ENCODE peak calls at places on chromosomes 5 and 9, in ten cellular contexts. G, A, Y, C, K, J, B, Q, W and U are unnamed samples.

GRCh38 chr5:115648072-115648471 is 22.2 kb upstream of the TMED7 start:
- DNase-seq in G (no peak), A (no peak), Y (no peak), C (no peak), K (no peak), J (no peak), B (no peak), Q (no peak), W (no peak), U (no peak)

GRCh38 chr9:129735546-129735945 is 17.3 kb downstream of the PTGES start:
- DNase-seq in G (no peak), A (no peak), Y (no peak), C (no peak), K (no peak), J (no peak), B (no peak), Q (no peak), W (no peak), U (no peak)

GRCh38 chr5:117590944-117591343 is 1016.3 kb upstream of the SEMA6A start:
- DNase-seq in G (peak; percentile 31), A (no peak), Y (no peak), C (no peak), K (no peak), J (no peak), B (no peak), Q (peak; percentile 1), W (no peak), U (peak; percentile 3)

GRCh38 chr5:176644294-176644693 is 3.0 kb upstream of the TSPAN17 start:
- DNase-seq in G (peak; percentile 64), A (no peak), Y (no peak), C (no peak), K (no peak), J (no peak), B (no peak), Q (no peak), W (no peak), U (no peak)

GRCh38 chr9:136943291-136944093 is 1.0 kb downstream of the FBXW5 start:
- DNase-seq in G (peak; percentile 67), A (no peak), Y (no peak), C (no peak), K (no peak), J (peak; percentile 35), B (peak; percentile 21), Q (peak; percentile 85), W (peak; percentile 38), U (peak; percentile 54)

GRCh38 chr5:102678267-102679058 is 76.6 kb upstream of the PAM start:
- DNase-seq in G (no peak), A (no peak), Y (no peak), C (no peak), K (no peak), J (no peak), B (peak; percentile 79), Q (no peak), W (no peak), U (peak; percentile 77)

GRCh38 chr5:17679597-17680187 is 45.4 kb downstream of the TAF11L14 start:
- DNase-seq in G (no peak), A (no peak), Y (no peak), C (no peak), K (no peak), J (no peak), B (peak; percentile 1), Q (no peak), W (no peak), U (peak; percentile 20)

GRCh38 chr5:145633474-145633873 is 201.7 kb downstream of the PRELID2 start:
- DNase-seq in G (no peak), A (no peak), Y (no peak), C (no peak), K (no peak), J (no peak), B (no peak), Q (no peak), W (no peak), U (no peak)

GRCh38 chr9:86713970-86714369 is 233.3 kb downstream of the GAS1 start:
- DNase-seq in G (no peak), A (no peak), Y (no peak), C (no peak), K (no peak), J (no peak), B (peak; percentile 85), Q (no peak), W (no peak), U (no peak)

GRCh38 chr9:124809211-124809610 is 32.3 kb downstream of the OLFML2A start:
- DNase-seq in G (no peak), A (no peak), Y (no peak), C (no peak), K (no peak), J (no peak), B (no peak), Q (no peak), W (no peak), U (no peak)

GRCh38 chr9:117414906-117415583 is at the start of gene ASTN2:
- DNase-seq in G (peak; percentile 68), A (no peak), Y (no peak), C (no peak), K (peak; percentile 70), J (no peak), B (no peak), Q (no peak), W (peak; percentile 22), U (peak; percentile 6)